ENCODE peak calls at places on chromosomes 11 and 22, in nine cellular contexts. P, K, S, G, Z, L, W, O and E are unnamed samples.
A peak's percentile ranks its signal among the peaks of the same experiment; 100 is the strongest.

GRCh38 chr11:8917157-8917820 is 6.3 kb downstream of the AKIP1 start:
- DNase-seq in P (no peak), K (peak; percentile 75), S (no peak), G (peak; percentile 94), Z (peak; percentile 73), L (peak; percentile 70), W (peak; percentile 77), O (peak; percentile 62), E (peak; percentile 57)

GRCh38 chr11:66643745-66644437 is 5.4 kb downstream of the RBM4 start:
- DNase-seq in P (no peak), K (no peak), S (no peak), G (no peak), Z (no peak), L (no peak), W (no peak), O (no peak), E (no peak)

GRCh38 chr22:50010676-50011446 is 1.7 kb downstream of the IL17REL start:
- DNase-seq in P (no peak), K (peak; percentile 28), S (peak; percentile 9), G (no peak), Z (peak; percentile 58), L (no peak), W (no peak), O (peak; percentile 10), E (no peak)

GRCh38 chr11:73398721-73399120 is 22.5 kb downstream of the RELT start:
- DNase-seq in P (no peak), K (no peak), S (no peak), G (no peak), Z (peak; percentile 23), L (peak; percentile 38), W (no peak), O (no peak), E (no peak)

GRCh38 chr11:1851437-1852180 is 1.3 kb upstream of the LSP1 start:
- DNase-seq in P (no peak), K (no peak), S (no peak), G (no peak), Z (no peak), L (no peak), W (no peak), O (no peak), E (no peak)

GRCh38 chr11:115471367-115471766 is 32.8 kb downstream of the CADM1 start:
- DNase-seq in P (no peak), K (no peak), S (no peak), G (no peak), Z (no peak), L (no peak), W (no peak), O (peak; percentile 49), E (peak; percentile 32)

GRCh38 chr11:121967131-121967689 is 148.8 kb downstream of the BLID start:
- DNase-seq in P (no peak), K (no peak), S (no peak), G (no peak), Z (no peak), L (no peak), W (no peak), O (no peak), E (no peak)

GRCh38 chr22:22019659-22020424 is 37.3 kb upstream of the TOP3B start:
- DNase-seq in P (no peak), K (no peak), S (no peak), G (no peak), Z (no peak), L (no peak), W (no peak), O (no peak), E (peak; percentile 43)

GRCh38 chr22:31569126-31569525 is 72.8 kb downstream of the SFI1 start:
- DNase-seq in P (no peak), K (no peak), S (no peak), G (no peak), Z (no peak), L (no peak), W (no peak), O (no peak), E (no peak)

GRCh38 chr11:60857378-60858232 is 1.9 kb upstream of the PTGDR2 start:
- DNase-seq in P (no peak), K (no peak), S (no peak), G (no peak), Z (no peak), L (no peak), W (no peak), O (no peak), E (peak; percentile 54)

GRCh38 chr11:94275961-94276360 is 28.4 kb upstream of the IZUMO1R start:
- DNase-seq in P (no peak), K (no peak), S (no peak), G (no peak), Z (no peak), L (no peak), W (no peak), O (no peak), E (peak; percentile 13)

GRCh38 chr11:1743587-1744136 is 6.7 kb downstream of the IFITM10 start:
- DNase-seq in P (no peak), K (no peak), S (no peak), G (no peak), Z (no peak), L (no peak), W (no peak), O (no peak), E (no peak)

GRCh38 chr11:121538054-121538453 is 85.3 kb upstream of the SORL1-AS1 start:
- DNase-seq in P (no peak), K (no peak), S (no peak), G (no peak), Z (no peak), L (no peak), W (no peak), O (no peak), E (no peak)

GRCh38 chr22:46171940-46172339 is 21.6 kb downstream of the PPARA start:
- DNase-seq in P (no peak), K (no peak), S (peak; percentile 78), G (peak; percentile 60), Z (no peak), L (no peak), W (no peak), O (no peak), E (peak; percentile 88)

GRCh38 chr22:32758866-32759385 is 42.6 kb upstream of the TIMP3 start:
- DNase-seq in P (no peak), K (no peak), S (no peak), G (no peak), Z (no peak), L (no peak), W (no peak), O (no peak), E (no peak)

GRCh38 chr22:32760815-32761214 is 40.7 kb upstream of the TIMP3 start:
- DNase-seq in P (no peak), K (no peak), S (peak; percentile 13), G (no peak), Z (no peak), L (no peak), W (no peak), O (no peak), E (no peak)

GRCh38 chr22:32761251-32761903 is 40.1 kb upstream of the TIMP3 start:
- DNase-seq in P (no peak), K (no peak), S (no peak), G (peak; percentile 16), Z (no peak), L (no peak), W (no peak), O (no peak), E (peak; percentile 29)

GRCh38 chr22:32764330-32765116 is 37.0 kb upstream of the TIMP3 start:
- DNase-seq in P (peak; percentile 47), K (no peak), S (peak; percentile 22), G (no peak), Z (no peak), L (no peak), W (peak; percentile 41), O (peak; percentile 50), E (peak; percentile 87)

GRCh38 chr22:32760396-32760795 is 41.1 kb upstream of the TIMP3 start:
- DNase-seq in P (no peak), K (no peak), S (no peak), G (no peak), Z (no peak), L (no peak), W (no peak), O (no peak), E (no peak)
- H3K4me3 ChIP-seq in P (no peak overlapping the region), K (no peak overlapping the region), S (no peak overlapping the region), G (no peak overlapping the region), Z (no peak overlapping the region), L (no peak overlapping the region), W (no peak overlapping the region), O (no peak overlapping the region), E (no peak overlapping the region)

GRCh38 chr11:18844753-18845367 is 53.3 kb upstream of the PTPN5 start:
- DNase-seq in P (no peak), K (no peak), S (no peak), G (no peak), Z (no peak), L (no peak), W (peak; percentile 88), O (peak; percentile 69), E (peak; percentile 58)
- TF ChIP-seq CTCF in P (peak; percentile 56), K (peak; percentile 56), S (peak; percentile 21), G (peak; percentile 77), Z (peak; percentile 56), L (peak; percentile 86), W (peak; percentile 73), O (peak; percentile 60), E (peak; percentile 68)

DNA sequence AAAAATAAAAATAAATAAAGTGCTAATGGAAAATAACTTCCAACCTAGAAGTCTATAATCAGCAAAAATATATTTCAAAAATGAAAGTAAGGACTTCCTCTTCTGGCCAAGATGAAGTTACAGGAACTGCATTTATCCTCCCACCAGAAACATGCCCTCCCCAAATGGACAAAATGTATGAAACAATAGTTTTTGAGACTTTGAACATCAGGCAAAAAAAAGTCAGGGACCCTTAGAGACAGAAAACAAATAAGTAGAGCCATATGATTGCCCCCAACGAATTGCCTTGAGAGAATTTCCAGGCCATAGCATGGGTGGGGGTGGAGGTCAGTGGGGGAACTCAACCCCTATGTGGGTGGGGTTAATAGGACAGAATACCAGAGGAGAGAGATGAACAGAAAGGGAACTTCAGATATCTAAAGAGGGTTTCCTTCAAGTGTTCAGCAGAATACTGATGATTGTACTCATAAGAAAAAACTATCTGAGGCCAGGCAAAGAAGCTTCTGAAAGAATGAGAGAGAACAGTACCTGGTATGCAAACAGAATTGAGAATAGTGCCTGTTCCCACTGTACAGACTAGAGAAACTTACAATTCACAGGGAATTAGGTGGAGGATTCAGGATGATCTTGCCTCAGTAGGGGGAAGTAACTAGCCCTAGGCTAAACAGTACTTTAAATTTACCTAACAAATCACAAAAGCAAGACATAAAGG is 26.6 kb upstream of the IL10RA start:
- DNase-seq in P (no peak), K (no peak), S (no peak), G (no peak), Z (no peak), L (no peak), W (no peak), O (no peak), E (no peak)
- H3K4me3 ChIP-seq in P (no peak overlapping the region), K (no peak overlapping the region), S (no peak overlapping the region), G (no peak overlapping the region), Z (no peak overlapping the region), L (no peak overlapping the region), W (no peak overlapping the region), O (no peak overlapping the region), E (no peak overlapping the region)

DNA sequence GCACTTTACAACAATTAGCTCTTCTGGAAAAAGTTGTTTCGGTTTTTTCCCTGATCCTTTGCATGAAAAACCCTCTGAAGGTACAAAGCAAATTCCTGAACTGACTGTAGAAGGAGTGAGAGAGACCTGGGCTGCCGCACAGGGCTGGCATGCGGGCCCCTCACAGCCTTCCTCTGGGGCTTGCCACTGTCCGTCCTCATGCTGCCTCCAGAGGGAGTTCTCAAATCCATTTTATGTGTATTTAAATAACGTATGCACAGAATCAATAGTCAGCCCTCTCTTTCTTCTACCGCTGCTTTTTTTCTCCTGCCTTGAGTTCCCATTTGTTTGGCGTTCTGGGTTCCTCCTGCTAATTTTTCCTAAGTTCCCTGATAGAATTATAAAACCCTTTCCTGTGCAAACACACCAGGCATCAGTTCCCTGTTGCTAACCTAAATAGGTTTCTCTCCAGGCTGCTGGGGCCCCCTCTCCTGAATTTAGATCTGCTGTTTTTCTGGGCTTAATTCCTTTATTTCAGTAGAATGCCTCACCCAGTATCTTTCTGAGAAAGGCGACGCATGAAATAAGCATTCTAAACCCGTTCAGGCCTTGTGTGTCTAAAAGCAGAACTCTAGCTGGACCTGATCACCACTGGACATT is 52.4 kb downstream of the PHF21B start:
- DNase-seq in P (no peak), K (no peak), S (no peak), G (no peak), Z (no peak), L (peak; percentile 72), W (peak; percentile 72), O (peak; percentile 28), E (no peak)
- TF ChIP-seq CTCF in P (no peak), K (no peak), S (no peak), G (peak; percentile 48), Z (no peak), L (peak; percentile 74), W (peak; percentile 50), O (peak; percentile 37), E (no peak)